ENCODE peak calls at places on chromosomes 12 and 14, in six cellular contexts. Q is right atrium auricular region, Z is fibroblast of lung, I is gastrocnemius medialis, R is IMR-90, V is cardiac muscle cell. Y is an unnamed sample.

GRCh38 chr12:96502477-96502876 is 13.1 kb downstream of the CFAP54 start:
- DNase-seq in Q (no peak), Z (no peak), I (no peak), R (no peak), V (no peak), Y (no peak)

GRCh38 chr12:74689071-74689655 is 151.5 kb downstream of the ATXN7L3B start:
- DNase-seq in Q (no peak), Z (peak; percentile 79), I (no peak), R (peak; percentile 69), V (peak; percentile 46), Y (peak; percentile 20)

GRCh38 chr14:98608071-98609060 is 663.6 kb downstream of the BCL11B start:
- DNase-seq in Q (no peak), Z (no peak), I (no peak), R (no peak), V (no peak), Y (no peak)

GRCh38 chr12:128583453-128583852 is 240.3 kb downstream of the SLC15A4 start:
- DNase-seq in Q (no peak), Z (no peak), I (no peak), R (no peak), V (peak; percentile 2), Y (no peak)

GRCh38 chr14:89236846-89237245 is 180.2 kb downstream of the FOXN3 start:
- DNase-seq in Q (no peak), Z (peak; percentile 57), I (no peak), R (peak; percentile 52), V (no peak), Y (no peak)

GRCh38 chr12:117192057-117192456 is 1.8 kb upstream of the FBXO21 start:
- DNase-seq in Q (no peak), Z (no peak), I (no peak), R (no peak), V (no peak), Y (no peak)

GRCh38 chr14:105493921-105494605 is 3.0 kb downstream of the TEDC1 start:
- DNase-seq in Q (no peak), Z (no peak), I (peak; percentile 11), R (no peak), V (no peak), Y (no peak)

GRCh38 chr12:116200812-116201211 is 76.7 kb downstream of the MED13L start:
- DNase-seq in Q (no peak), Z (peak; percentile 30), I (no peak), R (peak; percentile 67), V (no peak), Y (no peak)

GRCh38 chr12:84305144-84305543 is 607.5 kb downstream of the SLC6A15 start:
- DNase-seq in Q (no peak), Z (peak; percentile 64), I (no peak), R (peak; percentile 60), V (no peak), Y (peak; percentile 32)

GRCh38 chr14:52706286-52706685 is 714 bp upstream of the PSMC6 start:
- DNase-seq in Q (no peak), Z (peak; percentile 14), I (no peak), R (peak; percentile 10), V (no peak), Y (no peak)

GRCh38 chr12:128076188-128076587 is 190.8 kb upstream of the TMEM132C start:
- DNase-seq in Q (no peak), Z (no peak), I (no peak), R (no peak), V (no peak), Y (no peak)

GRCh38 chr14:68230941-68231717 is 411.6 kb downstream of the RAD51B start:
- DNase-seq in Q (no peak), Z (peak; percentile 64), I (no peak), R (peak; percentile 79), V (no peak), Y (no peak)

GRCh38 chr12:132324173-132324572 is 5.2 kb downstream of the GALNT9 start:
- DNase-seq in Q (no peak), Z (no peak), I (no peak), R (no peak), V (no peak), Y (no peak)

GRCh38 chr12:123815968-123816367 is 53.9 kb downstream of the DNAH10 start:
- DNase-seq in Q (no peak), Z (no peak), I (no peak), R (no peak), V (no peak), Y (no peak)

GRCh38 chr12:130104596-130105253 is 57.5 kb upstream of the FZD10 start:
- DNase-seq in Q (no peak), Z (no peak), I (no peak), R (no peak), V (peak; percentile 39), Y (no peak)

GRCh38 chr12:110993425-110993824 is 73.0 kb upstream of the MYL2 start:
- DNase-seq in Q (no peak), Z (no peak), I (no peak), R (no peak), V (no peak), Y (no peak)

GRCh38 chr12:93802698-93803097 is 125.5 kb downstream of the CRADD start:
- DNase-seq in Q (no peak), Z (peak; percentile 77), I (no peak), R (peak; percentile 47), V (peak; percentile 31), Y (no peak)

DNA sequence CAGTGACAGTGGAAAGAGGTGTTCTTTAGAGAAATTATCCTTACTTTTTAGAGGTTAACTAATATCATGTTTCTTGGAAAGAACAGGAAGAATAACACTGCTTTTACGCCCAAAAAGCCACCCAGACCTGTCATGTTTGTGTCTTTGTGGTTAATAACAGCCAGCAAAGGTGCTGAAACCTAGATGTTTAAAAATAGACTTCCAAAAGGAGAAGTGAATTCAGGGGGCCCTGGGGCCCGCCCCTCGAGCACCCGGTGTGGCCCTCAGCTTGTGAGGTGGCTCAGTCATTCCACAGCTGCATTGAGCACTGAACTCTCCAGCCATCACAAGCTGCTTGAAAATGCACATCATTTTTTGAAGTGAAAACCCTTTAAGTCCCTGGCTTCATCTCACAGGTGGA is 20.8 kb upstream of the AMN start:
- DNase-seq in Q (no peak), Z (no peak), I (no peak), R (no peak), V (no peak), Y (no peak)
- H3K4me3 ChIP-seq in Q (no peak overlapping the region), Z (no peak overlapping the region), I (no peak overlapping the region), R (no peak overlapping the region), V (no peak overlapping the region), Y (no peak overlapping the region)

DNA sequence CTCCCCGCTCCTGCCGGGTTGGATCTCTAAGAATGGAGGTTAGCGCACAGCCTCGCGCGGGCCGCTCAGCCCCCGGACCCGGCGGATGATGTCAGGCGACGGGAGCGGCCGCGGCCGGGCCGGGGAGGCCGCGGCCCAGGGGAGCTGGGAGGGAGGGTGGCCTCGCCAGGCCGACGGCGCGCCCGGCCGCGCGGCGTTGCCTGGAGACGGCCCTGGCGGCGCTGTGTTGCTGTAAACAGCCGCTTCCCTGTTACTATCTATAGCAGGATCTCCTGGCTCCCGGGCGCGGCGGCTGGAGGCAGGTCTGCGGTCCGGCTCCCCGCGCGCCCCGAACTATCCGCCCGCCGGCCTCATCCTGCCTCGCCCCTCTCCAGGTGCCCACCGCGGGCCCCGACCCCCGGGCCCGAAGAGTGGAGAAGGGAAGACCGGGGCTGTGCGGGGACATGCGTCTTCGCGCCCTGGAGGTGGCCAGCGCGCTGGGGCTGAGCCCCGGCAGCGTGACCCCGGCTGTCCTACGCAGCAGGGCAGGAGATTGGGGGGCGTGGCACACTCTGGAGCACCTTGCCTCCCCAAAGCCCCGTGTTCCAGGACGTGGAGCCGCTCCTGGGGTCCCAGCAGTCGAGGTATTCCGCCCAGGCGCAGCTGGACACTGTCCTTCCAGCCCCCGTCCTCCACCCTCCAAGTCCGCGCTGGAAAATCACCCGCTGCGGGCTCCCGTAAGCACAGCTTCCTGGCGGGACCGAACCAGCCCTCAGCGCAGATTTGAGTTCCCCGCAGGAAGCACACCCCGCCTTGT is 1.4 kb upstream of the FOS start:
- DNase-seq in Q (peak; percentile 99), Z (peak; percentile 89), I (peak; percentile 92), R (peak; percentile 89), V (peak; percentile 90), Y (no peak)
- TF ChIP-seq CTCF in Q (no peak), Z (no peak), I (peak; percentile 12), R (peak; percentile 5), V (no peak), Y (no peak)

GRCh38 chr12:6460751-6461371 is 9.0 kb downstream of the TAPBPL start:
- DNase-seq in Q (no peak), Z (no peak), I (peak; percentile 46), R (no peak), V (no peak), Y (no peak)
- H3K4me3 ChIP-seq in Q (no peak overlapping the region), Z (no peak overlapping the region), I (no peak overlapping the region), R (no peak overlapping the region), V (no peak overlapping the region), Y (no peak overlapping the region)

GRCh38 chr12:65728348-65728912 is 95.9 kb upstream of the HMGA2 start:
- DNase-seq in Q (no peak), Z (no peak), I (no peak), R (no peak), V (no peak), Y (no peak)

GRCh38 chr12:65725376-65725775 is 98.9 kb upstream of the HMGA2 start:
- DNase-seq in Q (no peak), Z (peak; percentile 24), I (no peak), R (peak; percentile 46), V (no peak), Y (no peak)

GRCh38 chr12:65734226-65734625 is 90.1 kb upstream of the HMGA2 start:
- DNase-seq in Q (no peak), Z (no peak), I (no peak), R (no peak), V (no peak), Y (no peak)

GRCh38 chr12:65731771-65732170 is 92.5 kb upstream of the HMGA2 start:
- DNase-seq in Q (no peak), Z (no peak), I (no peak), R (no peak), V (no peak), Y (no peak)

DNA sequence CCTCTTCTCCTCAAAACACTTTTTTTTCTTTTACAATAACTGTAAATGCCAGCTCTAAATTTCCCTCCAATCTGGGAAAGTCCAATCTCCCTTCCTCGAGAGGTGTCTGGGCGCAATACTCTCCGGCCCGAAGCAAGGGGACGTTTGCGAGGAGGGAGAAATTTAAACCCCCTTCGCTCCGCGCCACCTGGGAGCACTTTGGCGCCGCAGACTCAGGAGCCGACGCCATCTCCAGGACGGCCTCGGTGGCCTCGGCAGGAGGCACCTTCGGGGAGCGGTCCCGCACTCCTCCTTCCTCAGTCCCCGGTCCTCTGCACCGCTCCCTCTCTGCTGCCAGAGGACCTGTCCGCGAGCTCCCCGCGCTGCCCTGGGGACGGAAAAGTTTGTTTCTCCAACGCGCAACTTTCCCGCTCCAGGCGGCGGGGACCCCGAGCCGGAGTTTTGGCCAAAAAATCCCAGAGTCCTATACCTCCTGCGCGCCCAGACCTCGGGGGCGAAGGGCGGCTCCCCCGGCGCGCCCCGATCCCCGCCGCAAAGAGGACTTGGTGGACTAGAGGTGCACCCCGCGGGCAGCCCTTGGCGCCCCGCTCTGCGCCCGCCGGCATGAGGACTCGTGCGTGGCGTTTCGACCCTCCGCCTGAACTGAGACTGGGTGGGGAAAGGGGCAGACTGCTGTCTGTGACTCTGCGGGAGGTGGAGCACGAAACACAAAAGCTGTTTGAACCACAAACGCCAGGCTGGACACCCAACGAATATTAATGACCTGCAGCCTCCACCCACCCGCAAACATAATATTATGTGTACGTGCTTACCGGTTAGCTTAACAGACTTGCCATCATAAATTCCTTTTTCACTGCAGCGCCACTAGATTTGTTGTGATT is 95.1 kb upstream of the HMGA2 start:
- DNase-seq in Q (no peak), Z (no peak), I (no peak), R (peak; percentile 5), V (peak; percentile 37), Y (no peak)
- TF ChIP-seq CTCF in Q (no peak), Z (no peak), I (no peak), R (no peak), V (no peak), Y (no peak)